ENCODE peak calls at places on chromosomes 7 and 10, in five cellular contexts. J is fibroblast of mammary gland; X is BJ; B is cardiac fibroblast; Q is CD4-positive, alpha-beta T cell. Y is an unnamed sample.

GRCh38 chr7:4706384-4707032 is 24.4 kb downstream of the FOXK1 start:
- DNase-seq in X (no peak), J (no peak), B (peak), Q (no peak), Y (no peak)

GRCh38 chr7:151135866-151136514 is 31.5 kb downstream of the GBX1 start:
- DNase-seq in B (no peak), Q (no peak), X (no peak), J (no peak), Y (no peak)

GRCh38 chr7:22339725-22340390 is 17.1 kb downstream of the RAPGEF5 start:
- DNase-seq in X (no peak), B (no peak), J (no peak), Q (no peak), Y (no peak)

GRCh38 chr10:69840773-69841172 is 39.1 kb downstream of the COL13A1 start:
- DNase-seq in B (no peak), X (no peak), J (no peak), Q (no peak), Y (no peak)

GRCh38 chr7:120856621-120857352 is 1.2 kb downstream of the TSPAN12 start:
- DNase-seq in X (no peak), J (peak), B (no peak), Q (no peak), Y (peak)

GRCh38 chr10:35961501-35961900 is 319.4 kb upstream of the FZD8 start:
- DNase-seq in B (no peak), X (no peak), Q (no peak), J (peak), Y (peak)

GRCh38 chr7:6443372-6443941 is 4.3 kb downstream of the DAGLB start:
- DNase-seq in B (peak), X (peak), J (peak), Q (no peak), Y (peak)

GRCh38 chr7:128192497-128193142 is 48.5 kb upstream of the LEP start:
- DNase-seq in X (no peak), J (no peak), B (no peak), Q (no peak), Y (no peak)

GRCh38 chr10:96840841-96841518 is 8.9 kb downstream of the LCOR start:
- DNase-seq in X (no peak), B (no peak), J (peak), Q (no peak), Y (peak)

GRCh38 chr7:70289067-70289466 is 690.8 kb downstream of the AUTS2 start:
- DNase-seq in Q (no peak), B (no peak), J (peak), X (no peak), Y (no peak)

GRCh38 chr7:101237206-101238067 is at the start of gene CLDN15:
- DNase-seq in B (peak), J (peak), Q (no peak), X (no peak), Y (no peak)

GRCh38 chr10:6396652-6397051 is 183.4 kb downstream of the PRKCQ start:
- DNase-seq in B (peak), X (peak), J (peak), Q (no peak), Y (peak)

GRCh38 chr10:18607503-18607902 is 43.9 kb downstream of the NSUN6 start:
- DNase-seq in X (no peak), B (peak), J (peak), Q (no peak), Y (peak)

GRCh38 chr10:20276127-20276979 is 460.1 kb downstream of the PLXDC2 start:
- DNase-seq in J (peak), Q (no peak), X (no peak), B (no peak), Y (no peak)

GRCh38 chr10:116848032-116848911 is 1.0 kb upstream of the ENO4 start:
- DNase-seq in X (no peak), J (peak), B (no peak), Q (no peak), Y (peak)

GRCh38 chr7:106029448-106029847 is 66.4 kb downstream of the CDHR3 start:
- DNase-seq in B (peak), X (no peak), J (no peak), Q (no peak), Y (no peak)

GRCh38 chr10:101987136-101987535 is 68.8 kb downstream of the ARMH3 start:
- DNase-seq in B (no peak), X (no peak), J (no peak), Q (no peak), Y (no peak)

GRCh38 chr7:122383934-122384333 is 79.4 kb upstream of the FEZF1 start:
- DNase-seq in Q (no peak), J (peak), B (no peak), X (no peak), Y (no peak)
- TF ChIP-seq CTCF in Q (no peak), J (no peak), B (no peak), X (no peak), Y (no peak)

GRCh38 chr7:33459340-33459751 is 330.0 kb downstream of the BBS9 start:
- DNase-seq in Q (no peak), X (peak), J (peak), B (peak), Y (peak)
- TF ChIP-seq CTCF in Q (no peak), X (peak), J (peak), B (peak), Y (peak)

DNA sequence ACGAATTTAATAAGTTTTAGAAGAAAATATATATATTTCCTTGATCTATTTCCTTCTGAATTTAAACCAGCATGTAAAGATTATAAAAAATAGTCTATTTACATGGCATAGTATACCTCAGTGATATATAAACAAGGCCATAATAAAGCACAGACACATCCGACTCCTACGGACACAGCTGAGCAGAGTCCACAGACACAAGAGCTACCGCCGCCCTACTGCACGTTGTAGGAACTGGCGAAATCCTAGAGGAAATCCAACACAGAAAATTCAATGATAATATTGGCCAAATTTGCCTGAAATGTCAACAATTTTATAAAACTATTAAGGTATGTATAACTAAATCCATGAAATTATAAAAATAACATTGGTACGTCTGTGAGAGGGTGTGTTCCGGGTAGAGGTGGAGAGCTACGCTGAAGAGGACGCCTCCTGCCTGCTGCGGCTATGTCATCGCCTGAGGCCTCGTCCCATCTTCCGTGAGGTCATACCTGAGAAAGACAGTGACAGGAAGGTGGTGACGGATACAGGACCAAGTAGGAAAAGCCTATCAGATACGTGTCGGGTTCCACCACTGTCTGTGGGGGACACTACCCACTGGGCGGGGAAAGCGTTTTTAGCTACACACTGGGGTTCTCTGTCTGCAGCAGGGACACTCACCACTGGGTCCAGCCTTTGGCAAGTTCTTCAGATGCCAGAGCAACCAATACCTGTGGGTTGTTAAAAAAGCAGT is 29.3 kb upstream of the NCAPG2 start:
- DNase-seq in Q (no peak), J (no peak), X (no peak), B (no peak), Y (no peak)
- TF ChIP-seq CTCF in Q (no peak), J (no peak), X (no peak), B (no peak), Y (peak)

DNA sequence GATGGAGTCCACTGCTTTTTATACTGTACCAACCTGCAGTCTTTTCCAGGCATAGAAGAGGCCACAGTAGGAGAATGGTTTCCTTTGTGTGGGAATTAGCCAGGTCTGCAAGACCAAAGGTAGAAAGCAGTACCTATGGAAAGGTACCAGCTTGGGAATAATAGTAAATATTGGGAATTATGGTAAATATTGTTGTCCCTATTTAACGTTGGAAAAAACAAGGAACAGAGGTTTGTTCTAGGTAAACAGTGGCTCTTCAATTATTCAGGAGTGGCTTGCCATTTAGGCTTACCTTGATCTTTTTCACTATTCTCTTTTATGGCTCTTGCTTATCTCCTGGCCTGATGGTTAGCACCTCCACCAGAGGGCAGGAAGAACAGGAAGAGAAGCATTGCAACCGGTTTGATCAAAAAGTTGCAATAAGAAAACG is 43.9 kb upstream of the GSAP start:
- DNase-seq in B (no peak), Q (no peak), J (no peak), X (no peak), Y (no peak)
- TF ChIP-seq CTCF in B (peak), Q (no peak), J (peak), X (peak), Y (peak)

GRCh38 chr7:40704172-40704571 is 569.4 kb downstream of the SUGCT start:
- DNase-seq in X (no peak), J (no peak), B (no peak), Q (no peak), Y (no peak)
- TF ChIP-seq CTCF in X (no peak), J (peak), B (peak), Q (no peak), Y (peak)

GRCh38 chr10:111103196-111103595 is 26.4 kb downstream of the ADRA2A start:
- DNase-seq in X (no peak), B (no peak), Q (no peak), J (no peak), Y (no peak)

GRCh38 chr10:111100198-111100597 is 23.4 kb downstream of the ADRA2A start:
- DNase-seq in J (no peak), X (no peak), B (no peak), Q (no peak), Y (no peak)

GRCh38 chr10:111093741-111094380 is 17.0 kb downstream of the ADRA2A start:
- DNase-seq in Q (no peak), X (no peak), J (peak), B (no peak), Y (peak)

GRCh38 chr10:111102381-111102973 is 25.6 kb downstream of the ADRA2A start:
- DNase-seq in J (no peak), X (no peak), B (no peak), Q (no peak), Y (no peak)

GRCh38 chr10:111098679-111099437 is 22.0 kb downstream of the ADRA2A start:
- DNase-seq in X (no peak), B (no peak), J (peak), Q (no peak), Y (peak)
- TF ChIP-seq CTCF in X (peak), B (no peak), J (peak), Q (no peak), Y (peak)

Y was measured in HFFc6.